ENCODE peak calls at places on chromosomes 6 and 20, in four cellular contexts. E is GM20000, U is fibroblast of the aortic adventitia, D is choroid plexus epithelial cell. J is an unnamed sample.

GRCh38 chr20:41329435-41330342 is 10.9 kb upstream of the LPIN3 start:
- DNase-seq in E (peak; percentile 66), D (peak; percentile 95), U (peak; percentile 92), J (peak; percentile 50)

GRCh38 chr20:51695574-51696303 is 72.5 kb downstream of the ATP9A start:
- DNase-seq in D (peak; percentile 67), U (peak; percentile 66), E (no peak), J (no peak)

GRCh38 chr20:60054716-60055371 is 96.6 kb downstream of the CDH26 start:
- DNase-seq in U (no peak), D (no peak), E (no peak), J (no peak)

GRCh38 chr20:15616626-15617025 is 956.6 kb downstream of the KIF16B start:
- DNase-seq in D (no peak), E (no peak), U (no peak), J (no peak)

GRCh38 chr20:58349586-58349985 is 39.4 kb upstream of the VAPB start:
- DNase-seq in E (no peak), D (peak; percentile 85), U (peak; percentile 59), J (no peak)

GRCh38 chr20:63968928-63969760 is 586 bp downstream of the ZNF512B start:
- DNase-seq in E (peak; percentile 71), D (no peak), U (no peak), J (peak; percentile 27)

GRCh38 chr6:46993846-46994245 is 48.3 kb downstream of the ADGRF1 start:
- DNase-seq in E (no peak), D (peak; percentile 68), U (peak; percentile 85), J (no peak)

GRCh38 chr6:108157972-108158441 is 7.8 kb upstream of the NR2E1 start:
- DNase-seq in D (no peak), E (peak; percentile 48), U (no peak), J (no peak)

GRCh38 chr20:59771506-59772372 is 161.7 kb downstream of the SYCP2 start:
- DNase-seq in U (no peak), D (no peak), E (no peak), J (no peak)

GRCh38 chr6:108837236-108837971 is 10.8 kb upstream of the ARMC2 start:
- DNase-seq in E (no peak), D (peak; percentile 19), U (no peak), J (peak; percentile 34)

GRCh38 chr6:25874822-25875562 is 949 bp upstream of the SLC17A3 start:
- DNase-seq in D (no peak), U (no peak), E (no peak), J (no peak)

GRCh38 chr6:41767112-41767946 is 12.4 kb downstream of the FRS3 start:
- DNase-seq in D (peak; percentile 70), U (peak; percentile 89), E (no peak), J (no peak)

GRCh38 chr6:34745277-34746103 is 11.8 kb upstream of the SNRPC start:
- DNase-seq in D (peak; percentile 34), U (peak; percentile 38), E (no peak), J (no peak)

GRCh38 chr6:13908955-13909381 is 15.8 kb upstream of the RNF182 start:
- DNase-seq in D (peak; percentile 88), U (peak; percentile 81), E (peak; percentile 76), J (no peak)

GRCh38 chr20:18266282-18266681 is 22.0 kb upstream of the ZNF133 start:
- DNase-seq in D (no peak), E (no peak), U (no peak), J (no peak)

GRCh38 chr6:131116755-131117360 is 18.4 kb upstream of the AKAP7 start:
- DNase-seq in U (peak; percentile 79), E (peak; percentile 26), D (peak; percentile 78), J (no peak)

GRCh38 chr6:143457563-143458359 is 7.2 kb downstream of the PEX3 start:
- DNase-seq in E (no peak), D (peak; percentile 43), U (peak; percentile 19), J (no peak)

GRCh38 chr20:4022386-4023350 is 7.3 kb upstream of the RNF24 start:
- DNase-seq in D (no peak), E (no peak), U (peak; percentile 69), J (no peak)

GRCh38 chr20:8330785-8331699 is 199.0 kb downstream of the PLCB1 start:
- DNase-seq in E (no peak), U (peak; percentile 26), D (peak; percentile 4), J (no peak)

GRCh38 chr6:41591859-41592502 is 45.8 kb downstream of the FOXP4 start:
- DNase-seq in D (peak; percentile 70), E (peak; percentile 93), U (peak; percentile 59), J (peak; percentile 71)

GRCh38 chr20:46213946-46214830 is 94.1 kb downstream of the CDH22 start:
- DNase-seq in E (no peak), D (no peak), U (peak; percentile 22), J (no peak)

GRCh38 chr6:132007474-132008190 is 56.5 kb upstream of the CCN2 start:
- DNase-seq in E (no peak), U (peak; percentile 59), D (peak; percentile 89), J (no peak)

GRCh38 chr20:46946796-46947195 is 52.2 kb downstream of the EYA2 start:
- DNase-seq in U (peak; percentile 63), D (peak; percentile 92), E (no peak), J (no peak)

GRCh38 chr6:12296255-12296573 is 6.1 kb downstream of the EDN1 start:
- DNase-seq in D (peak; percentile 64), E (no peak), U (peak; percentile 94), J (no peak)

GRCh38 chr6:168200571-168201134 is 118.9 kb downstream of the DACT2 start:
- DNase-seq in E (no peak), D (no peak), U (no peak), J (no peak)

GRCh38 chr6:90466191-90466940 is 120.5 kb downstream of the MAP3K7 start:
- DNase-seq in E (no peak), D (peak; percentile 33), U (no peak), J (no peak)

GRCh38 chr20:23622839-23623343 is 14.9 kb downstream of the CST3 start:
- DNase-seq in D (peak; percentile 91), U (peak; percentile 95), E (no peak), J (no peak)

GRCh38 chr6:52752310-52752709 is 11.0 kb downstream of the GSTA2 start:
- DNase-seq in E (no peak), U (no peak), D (no peak), J (no peak)

GRCh38 chr6:33682341-33682740 is 29.2 kb downstream of the UQCC2 start:
- DNase-seq in E (no peak), U (no peak), D (no peak), J (no peak)

GRCh38 chr6:100136590-100136989 is 142.6 kb upstream of the MCHR2 start:
- DNase-seq in D (no peak), E (no peak), U (no peak), J (no peak)

GRCh38 chr6:24883618-24884017 is 52.1 kb downstream of the RIPOR2 start:
- DNase-seq in E (no peak), D (peak; percentile 53), U (no peak), J (no peak)

GRCh38 chr6:99614430-99615161 is 8.0 kb downstream of the PRDM13 start:
- DNase-seq in U (no peak), E (peak; percentile 53), D (no peak), J (no peak)

GRCh38 chr6:93407186-93407585 is 12.2 kb downstream of the EPHA7 start:
- DNase-seq in U (peak; percentile 41), E (no peak), D (peak; percentile 84), J (no peak)

GRCh38 chr20:7924692-7925091 is 15.6 kb downstream of the HAO1 start:
- DNase-seq in E (no peak), D (peak; percentile 90), U (peak; percentile 85), J (no peak)

GRCh38 chr20:5656136-5656535 is 94.1 kb upstream of the SHLD1 start:
- DNase-seq in D (no peak), U (no peak), E (no peak), J (no peak)

GRCh38 chr20:5660346-5660745 is 89.9 kb upstream of the SHLD1 start:
- DNase-seq in E (no peak), U (peak; percentile 38), D (peak; percentile 55), J (no peak)

GRCh38 chr20:5657190-5657872 is 92.9 kb upstream of the SHLD1 start:
- DNase-seq in U (peak; percentile 100), D (peak; percentile 99), E (no peak), J (no peak)

GRCh38 chr20:5657873-5658200 is 92.4 kb upstream of the SHLD1 start:
- DNase-seq in D (no peak), U (no peak), E (no peak), J (no peak)

DNA sequence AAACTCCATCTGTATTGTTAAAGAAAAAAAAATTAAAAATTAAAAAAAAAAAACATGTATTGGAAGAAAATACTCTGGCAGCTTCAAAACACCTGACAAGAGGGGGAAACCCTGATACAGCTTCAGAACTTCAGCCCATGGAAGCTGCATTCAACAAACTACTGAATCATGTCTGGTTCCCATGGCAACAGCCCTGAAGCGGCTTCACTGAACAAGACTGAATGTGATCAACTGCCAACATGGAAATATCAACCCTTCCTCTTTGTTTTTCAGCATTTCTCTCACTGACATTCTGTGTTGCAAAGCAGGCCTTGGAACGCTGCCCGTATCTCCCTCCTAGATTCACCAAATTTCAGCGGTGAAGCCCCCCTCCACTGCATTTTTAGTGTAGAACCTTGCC is 91.3 kb upstream of the SHLD1 start:
- DNase-seq in U (peak; percentile 97), E (peak; percentile 69), D (peak; percentile 95), J (no peak)
- TF ChIP-seq CTCF in U (no peak), E (no peak), D (no peak), J (no peak)

GRCh38 chr6:45666844-45667243 is 289.1 kb upstream of the SUPT3H start:
- DNase-seq in D (peak; percentile 55), E (no peak), U (no peak), J (no peak)
- TF ChIP-seq CTCF in D (no peak), E (no peak), U (no peak), J (no peak)

GRCh38 chr6:43838276-43839036 is 68.4 kb downstream of the VEGFA start:
- DNase-seq in E (peak; percentile 56), U (peak; percentile 77), D (peak; percentile 87), J (no peak)
- TF ChIP-seq CTCF in E (peak; percentile 3), U (peak; percentile 60), D (peak; percentile 71), J (peak; percentile 22)

GRCh38 chr20:37202267-37202943 is 23.1 kb upstream of the MROH8 start:
- DNase-seq in D (peak; percentile 98), U (peak; percentile 96), E (no peak), J (no peak)
- TF ChIP-seq CTCF in D (peak; percentile 89), U (peak; percentile 93), E (peak; percentile 49), J (peak; percentile 68)